ENCODE peak calls at places on chromosomes 1 and 21, in six cellular contexts. J is tibial artery, I is AG04450, A is kidney, E is AG09309, T is fibroblast of pulmonary artery. U is an unnamed sample.

GRCh38 chr1:178341218-178341956 is 155.4 kb downstream of the CLEC20A start:
- DNase-seq in I (peak), J (peak), E (peak), A (peak), T (peak), U (peak)

GRCh38 chr1:198267921-198268320 is 111.1 kb downstream of the NEK7 start:
- DNase-seq in J (no peak), I (no peak), T (peak), E (no peak), A (no peak), U (peak)

GRCh38 chr1:14345925-14346550 is 252.4 kb upstream of the KAZN start:
- DNase-seq in A (no peak), J (no peak), I (no peak), T (no peak), E (no peak), U (no peak)

GRCh38 chr1:244391761-244392160 is 59.9 kb downstream of the ADSS2 start:
- DNase-seq in T (no peak), E (no peak), I (no peak), J (no peak), A (no peak), U (no peak)

GRCh38 chr1:59577774-59578173 is 237.0 kb upstream of the HOOK1 start:
- DNase-seq in A (no peak), T (no peak), E (no peak), I (no peak), J (no peak), U (no peak)

GRCh38 chr1:11571906-11572616 is 82.2 kb downstream of the FBXO2 start:
- DNase-seq in I (no peak), A (no peak), E (no peak), J (no peak), T (no peak), U (no peak)

GRCh38 chr1:198373376-198373775 is 167.1 kb downstream of the ATP6V1G3 start:
- DNase-seq in E (no peak), I (no peak), A (no peak), T (peak), J (no peak), U (no peak)

GRCh38 chr1:78649628-78650027 is at the start of gene IFI44:
- DNase-seq in A (peak), J (peak), E (peak), I (peak), T (peak), U (peak)

GRCh38 chr1:46653405-46653853 is 14.7 kb downstream of the ATPAF1 start:
- DNase-seq in A (no peak), T (peak), E (peak), J (no peak), I (peak), U (no peak)

GRCh38 chr1:24052119-24052695 is 59.7 kb downstream of the MYOM3 start:
- DNase-seq in A (no peak), I (no peak), T (no peak), E (no peak), J (no peak), U (no peak)

GRCh38 chr1:3623441-3624150 is 1.2 kb upstream of the TPRG1L start:
- DNase-seq in T (no peak), I (no peak), J (no peak), E (no peak), A (peak), U (no peak)

GRCh38 chr1:42130061-42130460 is 23.1 kb upstream of the GUCA2B start:
- DNase-seq in E (no peak), A (no peak), I (no peak), J (no peak), T (no peak), U (no peak)

GRCh38 chr1:56534252-56534651 is 45.1 kb downstream of the PLPP3 start:
- DNase-seq in T (no peak), E (no peak), A (no peak), J (no peak), I (no peak), U (no peak)

GRCh38 chr1:5514519-5515183 is 477.6 kb downstream of the NPHP4 start:
- DNase-seq in I (no peak), J (peak), A (peak), E (no peak), T (peak), U (no peak)

GRCh38 chr21:43645414-43645891 is 13.8 kb downstream of the HSF2BP start:
- DNase-seq in T (peak), I (peak), J (peak), A (no peak), E (peak), U (peak)

GRCh38 chr1:29332204-29332603 is 95.9 kb downstream of the PTPRU start:
- DNase-seq in J (no peak), I (no peak), A (no peak), T (peak), E (no peak), U (no peak)

GRCh38 chr1:31764307-31765040 is at the start of gene ADGRB2:
- DNase-seq in J (no peak), A (no peak), T (no peak), E (no peak), I (no peak), U (no peak)

GRCh38 chr1:31763671-31764306 is 351 bp downstream of the ADGRB2 start:
- DNase-seq in J (no peak), E (no peak), T (no peak), A (no peak), I (no peak), U (no peak)

GRCh38 chr1:31761883-31762282 is 2.3 kb downstream of the ADGRB2 start:
- DNase-seq in E (peak), T (peak), I (peak), A (no peak), J (no peak), U (no peak)

GRCh38 chr1:31762323-31762722 is 1.8 kb downstream of the ADGRB2 start:
- DNase-seq in J (no peak), A (no peak), I (no peak), E (no peak), T (no peak), U (no peak)

DNA sequence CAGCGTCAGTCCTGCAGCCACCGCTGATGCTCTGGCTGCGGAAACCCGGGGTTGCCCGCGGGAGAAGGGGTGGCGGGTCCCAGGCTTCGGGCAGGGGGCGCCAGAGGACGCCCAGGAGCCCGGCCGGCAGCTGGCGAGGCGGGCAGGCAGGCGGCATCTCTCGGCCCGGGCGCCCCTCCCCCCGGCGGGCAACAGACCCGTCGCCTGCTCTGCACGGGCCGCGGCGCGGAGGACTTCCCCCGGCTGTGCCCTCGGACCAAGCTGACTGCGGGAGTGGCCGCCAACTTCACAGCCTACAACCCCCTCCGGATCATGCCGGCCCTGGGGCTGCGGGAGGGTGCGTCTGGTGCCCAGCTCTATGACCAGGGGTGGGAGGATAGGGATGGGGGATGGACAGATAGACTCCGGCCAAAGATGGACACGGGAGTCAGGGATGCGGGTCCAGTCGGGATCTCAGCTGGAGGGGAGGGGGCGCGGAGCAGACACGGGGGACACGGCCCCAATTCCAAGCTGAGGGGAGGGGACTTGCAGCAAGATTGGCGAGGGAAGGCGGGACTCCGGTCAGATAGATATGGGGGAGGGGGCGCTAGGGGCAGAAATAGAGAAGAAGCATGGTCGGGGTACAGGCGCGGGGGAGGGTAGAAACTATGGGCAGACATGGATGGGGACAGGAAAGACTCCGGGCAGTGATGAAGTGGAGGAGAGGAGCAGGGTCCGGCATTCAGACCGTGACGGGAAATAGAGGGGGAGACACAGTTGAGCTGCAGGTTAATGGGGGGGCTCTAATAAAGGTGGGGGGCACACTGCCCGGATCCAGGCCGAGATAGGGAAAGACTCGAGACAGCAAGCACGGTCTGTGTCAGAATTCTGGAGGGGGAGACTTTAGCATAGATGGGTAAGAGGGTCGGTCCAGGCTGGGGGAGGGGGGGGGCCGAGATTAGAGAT is 1.1 kb downstream of the ADGRB2 start:
- DNase-seq in T (peak), J (peak), I (no peak), E (no peak), A (peak), U (no peak)
- H3K4me3 ChIP-seq in T (peak), J (peak), I (peak), E (peak), A (no peak), U (peak)

GRCh38 chr21:32727478-32727727 is 410 bp downstream of the SYNJ1 start:
- DNase-seq in J (no peak), I (no peak), A (peak), E (no peak), T (no peak), U (no peak)
- H3K4me3 ChIP-seq in J (peak), I (peak), A (peak), E (peak), T (peak), U (peak)

DNA sequence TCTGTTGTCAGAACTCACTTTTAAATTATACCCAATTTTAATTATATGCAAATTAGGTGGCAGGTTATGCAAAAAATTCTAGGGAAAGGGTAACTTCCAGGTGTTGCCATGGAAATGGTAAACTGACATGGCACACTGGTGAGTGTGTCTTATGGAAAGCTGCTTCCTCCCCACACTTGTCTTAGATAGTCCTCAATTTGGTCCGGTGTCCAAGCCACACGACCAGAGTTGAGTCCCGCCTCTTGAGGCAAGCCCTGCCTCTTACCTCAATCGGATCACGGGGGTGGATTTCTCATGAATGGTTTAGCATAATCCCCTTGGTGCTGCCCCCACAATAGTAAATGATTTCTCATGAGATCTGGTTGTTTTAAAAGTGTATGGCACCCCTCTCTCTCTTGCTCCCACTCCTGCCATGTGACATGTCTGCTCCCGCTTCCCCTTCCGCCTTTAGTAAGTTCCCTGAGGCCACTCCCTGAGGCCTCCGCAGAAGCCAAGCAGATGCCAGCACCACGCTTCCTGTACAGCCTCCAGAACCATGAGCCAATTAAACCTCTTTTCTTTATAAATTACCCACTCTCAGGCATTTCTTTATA is 74.9 kb downstream of the MATN1 start:
- DNase-seq in A (no peak), I (no peak), E (no peak), T (no peak), J (no peak), U (no peak)
- H3K4me3 ChIP-seq in A (no peak), I (no peak), E (no peak), T (no peak), J (no peak), U (no peak)

DNA sequence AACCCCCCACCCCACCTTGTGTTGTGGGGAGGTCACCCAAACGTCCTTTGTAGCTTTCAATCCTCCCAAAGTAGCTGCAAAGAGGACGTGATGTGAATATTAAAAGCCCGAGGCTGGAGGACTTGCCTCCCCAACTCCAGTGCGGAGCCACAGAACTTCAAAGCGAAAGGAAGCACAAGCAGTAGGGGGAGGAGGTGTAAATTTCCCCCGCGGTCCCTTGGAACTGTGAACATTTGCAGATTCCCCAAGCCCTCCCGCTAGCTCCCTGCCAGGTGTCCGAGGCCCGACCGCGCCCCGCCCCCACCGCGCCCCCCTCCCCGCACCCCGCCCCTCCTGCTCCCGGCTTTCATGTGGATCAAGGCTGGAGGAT is 41.5 kb upstream of the HAO2 start:
- DNase-seq in I (no peak), E (no peak), T (no peak), A (no peak), J (no peak), U (no peak)
- H3K4me3 ChIP-seq in I (peak), E (no peak), T (peak), A (peak), J (peak), U (peak)

GRCh38 chr1:228404107-228404720 is 2.4 kb downstream of the TRIM11 start:
- DNase-seq in I (no peak), E (no peak), T (no peak), A (peak), J (no peak), U (no peak)
- H3K4me3 ChIP-seq in I (peak), E (no peak), T (peak), A (no peak), J (peak), U (no peak)